ENCODE peak calls at places on chromosomes 7 and 10, in ten cellular contexts. One of them, this sample, is unnamed.

GRCh38 chr7:85004402-85004801 is 182.5 kb downstream of the SEMA3D start:
- DNase-seq in tibial nerve: no peak
- DNase-seq in ovary: no peak
- DNase-seq in neural crest cell: no peak
- DNase-seq in nephron progenitor cell: no peak
- DNase-seq in GM13976: no peak
- DNase-seq in kidney: no peak
- DNase-seq in neural progenitor cell: no peak
- DNase-seq in CD4-positive, alpha-beta T cell: no peak
- DNase-seq in colonic mucosa: no peak
- DNase-seq in this sample: no peak

GRCh38 chr10:7788640-7789335 is 811 bp downstream of the ATP5F1C start:
- DNase-seq in tibial nerve: no peak
- DNase-seq in ovary: no peak
- DNase-seq in neural crest cell: peak
- DNase-seq in nephron progenitor cell: no peak
- DNase-seq in GM13976: no peak
- DNase-seq in kidney: no peak
- DNase-seq in neural progenitor cell: peak
- DNase-seq in CD4-positive, alpha-beta T cell: peak
- DNase-seq in colonic mucosa: peak
- DNase-seq in this sample: no peak

GRCh38 chr7:54701982-54702381 is 57.0 kb downstream of the SEC61G start:
- DNase-seq in tibial nerve: no peak
- DNase-seq in ovary: no peak
- DNase-seq in neural crest cell: no peak
- DNase-seq in nephron progenitor cell: no peak
- DNase-seq in GM13976: no peak
- DNase-seq in kidney: no peak
- DNase-seq in neural progenitor cell: peak
- DNase-seq in CD4-positive, alpha-beta T cell: no peak
- DNase-seq in colonic mucosa: no peak
- DNase-seq in this sample: no peak

GRCh38 chr10:46234431-46235060 is 52.3 kb upstream of the ANTXRL start:
- DNase-seq in tibial nerve: no peak
- DNase-seq in ovary: no peak
- DNase-seq in neural crest cell: no peak
- DNase-seq in nephron progenitor cell: no peak
- DNase-seq in GM13976: no peak
- DNase-seq in kidney: no peak
- DNase-seq in neural progenitor cell: no peak
- DNase-seq in CD4-positive, alpha-beta T cell: no peak
- DNase-seq in colonic mucosa: no peak
- DNase-seq in this sample: no peak

GRCh38 chr10:29862926-29863614 is 196.3 kb downstream of the JCAD start:
- DNase-seq in tibial nerve: no peak
- DNase-seq in ovary: no peak
- DNase-seq in neural crest cell: no peak
- DNase-seq in nephron progenitor cell: no peak
- DNase-seq in GM13976: no peak
- DNase-seq in kidney: no peak
- DNase-seq in neural progenitor cell: no peak
- DNase-seq in CD4-positive, alpha-beta T cell: no peak
- DNase-seq in colonic mucosa: no peak
- DNase-seq in this sample: no peak

GRCh38 chr7:154627571-154628290 is 375.2 kb downstream of the PAXIP1 start:
- DNase-seq in tibial nerve: no peak
- DNase-seq in ovary: no peak
- DNase-seq in neural crest cell: no peak
- DNase-seq in nephron progenitor cell: no peak
- DNase-seq in GM13976: no peak
- DNase-seq in kidney: no peak
- DNase-seq in neural progenitor cell: no peak
- DNase-seq in CD4-positive, alpha-beta T cell: no peak
- DNase-seq in colonic mucosa: no peak
- DNase-seq in this sample: no peak

GRCh38 chr10:71912431-71912830 is 51.8 kb upstream of the CHST3 start:
- DNase-seq in tibial nerve: no peak
- DNase-seq in ovary: no peak
- DNase-seq in neural crest cell: no peak
- DNase-seq in nephron progenitor cell: no peak
- DNase-seq in GM13976: no peak
- DNase-seq in kidney: no peak
- DNase-seq in neural progenitor cell: no peak
- DNase-seq in CD4-positive, alpha-beta T cell: no peak
- DNase-seq in colonic mucosa: no peak
- DNase-seq in this sample: no peak

GRCh38 chr7:95509199-95509598 is 23.5 kb downstream of the ASB4 start:
- DNase-seq in tibial nerve: no peak
- DNase-seq in ovary: no peak
- DNase-seq in neural crest cell: peak
- DNase-seq in nephron progenitor cell: peak
- DNase-seq in GM13976: no peak
- DNase-seq in kidney: no peak
- DNase-seq in neural progenitor cell: peak
- DNase-seq in CD4-positive, alpha-beta T cell: no peak
- DNase-seq in colonic mucosa: no peak
- DNase-seq in this sample: no peak

GRCh38 chr7:41232086-41232485 is 470.8 kb downstream of the INHBA start:
- DNase-seq in tibial nerve: no peak
- DNase-seq in ovary: no peak
- DNase-seq in neural crest cell: no peak
- DNase-seq in nephron progenitor cell: no peak
- DNase-seq in GM13976: no peak
- DNase-seq in kidney: no peak
- DNase-seq in neural progenitor cell: no peak
- DNase-seq in CD4-positive, alpha-beta T cell: no peak
- DNase-seq in colonic mucosa: no peak
- DNase-seq in this sample: no peak

GRCh38 chr7:135748770-135749169 is at the start of gene FAM180A:
- DNase-seq in tibial nerve: peak
- DNase-seq in ovary: peak
- DNase-seq in neural crest cell: no peak
- DNase-seq in nephron progenitor cell: no peak
- DNase-seq in GM13976: no peak
- DNase-seq in kidney: no peak
- DNase-seq in neural progenitor cell: no peak
- DNase-seq in CD4-positive, alpha-beta T cell: no peak
- DNase-seq in colonic mucosa: peak
- DNase-seq in this sample: no peak

GRCh38 chr7:139509535-139509934 is 13.9 kb upstream of the CLEC2L start:
- DNase-seq in tibial nerve: no peak
- DNase-seq in ovary: no peak
- DNase-seq in neural crest cell: no peak
- DNase-seq in nephron progenitor cell: no peak
- DNase-seq in GM13976: no peak
- DNase-seq in kidney: no peak
- DNase-seq in neural progenitor cell: no peak
- DNase-seq in CD4-positive, alpha-beta T cell: no peak
- DNase-seq in colonic mucosa: no peak
- DNase-seq in this sample: no peak

GRCh38 chr7:6128205-6128604 is 97.0 kb downstream of the ANKRD61 start:
- DNase-seq in tibial nerve: no peak
- DNase-seq in ovary: no peak
- DNase-seq in neural crest cell: no peak
- DNase-seq in nephron progenitor cell: no peak
- DNase-seq in GM13976: no peak
- DNase-seq in kidney: no peak
- DNase-seq in neural progenitor cell: no peak
- DNase-seq in CD4-positive, alpha-beta T cell: no peak
- DNase-seq in colonic mucosa: no peak
- DNase-seq in this sample: no peak

GRCh38 chr10:5692476-5693358 is 8.1 kb downstream of the TASOR2 start:
- DNase-seq in tibial nerve: no peak
- DNase-seq in ovary: peak
- DNase-seq in neural crest cell: peak
- DNase-seq in nephron progenitor cell: peak
- DNase-seq in GM13976: peak
- DNase-seq in kidney: peak
- DNase-seq in neural progenitor cell: peak
- DNase-seq in CD4-positive, alpha-beta T cell: peak
- DNase-seq in colonic mucosa: peak
- DNase-seq in this sample: peak

GRCh38 chr7:23292623-23293022 is 6.5 kb upstream of the MALSU1 start:
- DNase-seq in tibial nerve: no peak
- DNase-seq in ovary: no peak
- DNase-seq in neural crest cell: no peak
- DNase-seq in nephron progenitor cell: no peak
- DNase-seq in GM13976: no peak
- DNase-seq in kidney: no peak
- DNase-seq in neural progenitor cell: no peak
- DNase-seq in CD4-positive, alpha-beta T cell: no peak
- DNase-seq in colonic mucosa: no peak
- DNase-seq in this sample: no peak

GRCh38 chr7:112556633-112557032 is 75.8 kb downstream of the LSMEM1 start:
- DNase-seq in tibial nerve: no peak
- DNase-seq in ovary: no peak
- DNase-seq in neural crest cell: no peak
- DNase-seq in nephron progenitor cell: no peak
- DNase-seq in GM13976: peak
- DNase-seq in kidney: no peak
- DNase-seq in neural progenitor cell: no peak
- DNase-seq in CD4-positive, alpha-beta T cell: no peak
- DNase-seq in colonic mucosa: no peak
- DNase-seq in this sample: no peak

GRCh38 chr7:78716876-78717275 is 736.6 kb downstream of the MAGI2 start:
- DNase-seq in tibial nerve: no peak
- DNase-seq in ovary: no peak
- DNase-seq in neural crest cell: no peak
- DNase-seq in nephron progenitor cell: no peak
- DNase-seq in GM13976: no peak
- DNase-seq in kidney: no peak
- DNase-seq in neural progenitor cell: peak
- DNase-seq in CD4-positive, alpha-beta T cell: no peak
- DNase-seq in colonic mucosa: no peak
- DNase-seq in this sample: no peak

GRCh38 chr10:6746782-6747181 is 166.7 kb upstream of the PRKCQ start:
- DNase-seq in tibial nerve: no peak
- DNase-seq in ovary: no peak
- DNase-seq in neural crest cell: no peak
- DNase-seq in nephron progenitor cell: no peak
- DNase-seq in GM13976: no peak
- DNase-seq in kidney: no peak
- DNase-seq in neural progenitor cell: no peak
- DNase-seq in CD4-positive, alpha-beta T cell: no peak
- DNase-seq in colonic mucosa: no peak
- DNase-seq in this sample: no peak
- TF ChIP-seq CTCF in tibial nerve: no peak
- TF ChIP-seq CTCF in ovary: no peak
- TF ChIP-seq CTCF in neural crest cell: no peak
- TF ChIP-seq CTCF in nephron progenitor cell: no peak
- TF ChIP-seq CTCF in GM13976: no peak
- TF ChIP-seq CTCF in kidney: no peak
- TF ChIP-seq CTCF in neural progenitor cell: no peak
- TF ChIP-seq CTCF in CD4-positive, alpha-beta T cell: no peak
- TF ChIP-seq CTCF in colonic mucosa: no peak
- TF ChIP-seq CTCF in this sample: no peak

DNA sequence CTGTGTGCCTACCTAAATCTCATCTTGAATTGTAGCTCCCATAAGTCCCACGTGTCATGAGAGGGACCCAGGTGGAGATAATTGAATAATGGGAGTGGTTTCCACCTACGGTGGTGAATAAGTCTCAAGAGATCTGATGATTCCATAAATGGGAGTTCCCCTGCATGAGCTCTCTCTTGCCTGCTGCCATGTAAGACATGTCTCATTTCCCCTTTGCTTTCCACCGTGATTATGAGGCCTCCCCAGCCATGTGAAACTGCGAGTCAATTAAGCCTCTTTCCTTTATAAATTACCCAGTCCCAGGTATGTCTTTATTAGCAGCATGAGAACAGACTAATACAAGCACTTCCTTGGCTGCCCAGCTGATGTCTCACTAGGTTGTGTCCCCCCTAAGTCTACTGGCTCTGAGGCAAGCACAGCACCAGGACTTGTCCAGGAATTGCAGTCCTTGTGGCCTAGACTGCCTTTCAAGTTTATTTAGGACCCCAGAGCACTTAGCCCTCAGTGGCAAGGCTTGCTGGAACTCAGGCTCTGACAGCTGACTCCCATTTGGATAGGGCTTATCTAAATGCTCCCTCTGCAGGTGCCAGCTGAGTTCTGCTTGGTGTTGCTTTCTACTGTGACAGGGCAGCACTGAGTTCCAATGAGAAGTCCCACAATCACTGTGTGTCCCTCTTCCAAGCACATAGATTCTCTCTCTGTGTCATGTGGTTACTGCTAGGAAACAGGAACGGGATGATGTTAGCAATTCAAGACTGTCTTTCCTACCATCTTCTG is 59.0 kb upstream of the TAS2R16 start:
- DNase-seq in tibial nerve: no peak
- DNase-seq in ovary: no peak
- DNase-seq in neural crest cell: no peak
- DNase-seq in nephron progenitor cell: no peak
- DNase-seq in GM13976: no peak
- DNase-seq in kidney: no peak
- DNase-seq in neural progenitor cell: peak
- DNase-seq in CD4-positive, alpha-beta T cell: no peak
- DNase-seq in colonic mucosa: no peak
- DNase-seq in this sample: no peak
- TF ChIP-seq CTCF in tibial nerve: no peak
- TF ChIP-seq CTCF in ovary: no peak
- TF ChIP-seq CTCF in neural crest cell: no peak
- TF ChIP-seq CTCF in nephron progenitor cell: no peak
- TF ChIP-seq CTCF in GM13976: no peak
- TF ChIP-seq CTCF in kidney: no peak
- TF ChIP-seq CTCF in neural progenitor cell: peak
- TF ChIP-seq CTCF in CD4-positive, alpha-beta T cell: no peak
- TF ChIP-seq CTCF in colonic mucosa: no peak
- TF ChIP-seq CTCF in this sample: no peak

DNA sequence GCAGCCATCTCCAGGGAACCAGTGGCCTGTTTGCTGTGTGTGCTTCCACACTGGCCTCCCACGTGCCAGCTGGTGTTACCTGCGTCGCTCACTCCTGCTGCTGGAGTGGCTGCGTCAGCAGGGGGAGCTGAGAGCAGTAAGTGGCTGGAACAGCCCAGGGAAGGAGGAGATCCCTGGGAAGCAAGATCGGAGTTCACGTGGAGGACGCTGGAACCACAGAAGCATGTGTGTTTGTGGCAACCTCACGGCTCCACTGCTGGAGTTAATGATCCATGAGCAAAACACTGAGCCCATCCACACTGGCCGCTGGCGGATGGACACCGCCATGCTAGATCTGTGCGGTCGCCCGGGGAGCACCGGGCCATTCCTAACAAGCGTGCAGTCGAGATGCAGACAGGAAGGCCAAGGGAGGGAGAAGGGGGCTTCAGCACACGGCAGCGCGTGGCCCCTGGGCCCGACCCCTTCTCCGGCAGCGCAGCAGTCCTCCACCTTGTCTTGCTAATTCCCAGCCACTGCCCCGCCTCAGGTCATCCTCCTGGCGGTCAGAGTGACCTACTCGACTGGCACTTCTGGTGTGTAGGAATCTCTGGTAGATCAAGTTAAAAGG is 68.5 kb upstream of the EEPD1 start:
- DNase-seq in tibial nerve: no peak
- DNase-seq in ovary: peak
- DNase-seq in neural crest cell: peak
- DNase-seq in nephron progenitor cell: peak
- DNase-seq in GM13976: no peak
- DNase-seq in kidney: peak
- DNase-seq in neural progenitor cell: peak
- DNase-seq in CD4-positive, alpha-beta T cell: no peak
- DNase-seq in colonic mucosa: peak
- DNase-seq in this sample: no peak
- TF ChIP-seq CTCF in tibial nerve: no peak
- TF ChIP-seq CTCF in ovary: no peak
- TF ChIP-seq CTCF in neural crest cell: peak
- TF ChIP-seq CTCF in nephron progenitor cell: peak
- TF ChIP-seq CTCF in GM13976: no peak
- TF ChIP-seq CTCF in kidney: peak
- TF ChIP-seq CTCF in neural progenitor cell: peak
- TF ChIP-seq CTCF in CD4-positive, alpha-beta T cell: no peak
- TF ChIP-seq CTCF in colonic mucosa: peak
- TF ChIP-seq CTCF in this sample: no peak

GRCh38 chr7:1473864-1474512 is 14.7 kb upstream of the MICALL2 start:
- DNase-seq in tibial nerve: peak
- DNase-seq in ovary: peak
- DNase-seq in neural crest cell: peak
- DNase-seq in nephron progenitor cell: peak
- DNase-seq in GM13976: peak
- DNase-seq in kidney: peak
- DNase-seq in neural progenitor cell: peak
- DNase-seq in CD4-positive, alpha-beta T cell: peak
- DNase-seq in colonic mucosa: peak
- DNase-seq in this sample: peak
- TF ChIP-seq CTCF in tibial nerve: peak
- TF ChIP-seq CTCF in ovary: peak
- TF ChIP-seq CTCF in neural crest cell: peak
- TF ChIP-seq CTCF in nephron progenitor cell: peak
- TF ChIP-seq CTCF in GM13976: peak
- TF ChIP-seq CTCF in kidney: peak
- TF ChIP-seq CTCF in neural progenitor cell: peak
- TF ChIP-seq CTCF in CD4-positive, alpha-beta T cell: peak
- TF ChIP-seq CTCF in colonic mucosa: peak
- TF ChIP-seq CTCF in this sample: peak